ENCODE peak calls at places on chromosomes 3 and 15, in five cellular contexts. G is upper lobe of right lung, H is OCI-LY7, Z is ovary, Q is HCT116. I is an unnamed sample. For H3K4me1, the result is how much of the 10 kb centered on the place peaks cover.

GRCh38 chr3:41526995-41527573 is 327.8 kb downstream of the CTNNB1 start:
- DNase-seq in H (no peak), Q (no peak), Z (no peak), G (no peak), I (no peak)

GRCh38 chr3:34864011-34864410 is 775.3 kb upstream of the ARPP21 start:
- DNase-seq in Q (no peak), H (no peak), G (no peak), Z (no peak), I (no peak)

GRCh38 chr15:46091860-46092450 is 457.1 kb downstream of the SQOR start:
- DNase-seq in Q (peak), Z (no peak), G (no peak), H (peak), I (peak)

GRCh38 chr15:60299452-60300047 is 98.2 kb downstream of the ANXA2 start:
- DNase-seq in Q (peak), G (no peak), H (no peak), Z (peak), I (no peak)

GRCh38 chr3:149299938-149300791 is 33.3 kb downstream of the TM4SF18 start:
- DNase-seq in G (no peak), H (no peak), Q (peak), Z (no peak), I (peak)

GRCh38 chr3:35492846-35493245 is 146.5 kb upstream of the ARPP21 start:
- DNase-seq in G (no peak), H (peak), Z (no peak), Q (no peak), I (no peak)

GRCh38 chr3:36362216-36362615 is 18.1 kb upstream of the STAC start:
- DNase-seq in H (no peak), Q (no peak), Z (no peak), G (no peak), I (no peak)

GRCh38 chr3:161412117-161412516 is 40.8 kb upstream of the SPTSSB start:
- DNase-seq in Q (no peak), Z (no peak), H (no peak), G (no peak), I (no peak)

GRCh38 chr3:38458796-38459498 is 5.3 kb downstream of the ACVR2B start:
- DNase-seq in Q (no peak), G (peak), H (no peak), Z (peak), I (no peak)

GRCh38 chr3:29759021-29759359 is 478.1 kb downstream of the RBMS3 start:
- DNase-seq in G (no peak), H (no peak), Z (no peak), Q (no peak), I (no peak)
- H3K4me1 ChIP-seq in G (under half), H (under half), Z (under half), Q (under half), I (under half)

GRCh38 chr3:172082820-172083513 is 43.6 kb downstream of the FNDC3B start:
- DNase-seq in H (no peak), Z (no peak), G (no peak), Q (no peak), I (no peak)
- H3K4me3 ChIP-seq in H (no peak), Z (no peak), G (no peak), Q (no peak), I (no peak)

GRCh38 chr3:101940521-101940992 is 91.2 kb downstream of the NFKBIZ start:
- DNase-seq in G (peak), Z (peak), Q (no peak), H (no peak), I (peak)

GRCh38 chr3:101939391-101939790 is 90.1 kb downstream of the NFKBIZ start:
- DNase-seq in H (no peak), Q (no peak), G (no peak), Z (no peak), I (no peak)

GRCh38 chr3:101943028-101943427 is 93.7 kb downstream of the NFKBIZ start:
- DNase-seq in Z (no peak), G (no peak), Q (no peak), H (peak), I (no peak)

GRCh38 chr3:101942356-101942755 is 93.0 kb downstream of the NFKBIZ start:
- DNase-seq in G (no peak), Q (no peak), Z (no peak), H (peak), I (no peak)

GRCh38 chr3:101941253-101942039 is 92.1 kb downstream of the NFKBIZ start:
- DNase-seq in G (no peak), Q (no peak), H (no peak), Z (no peak), I (peak)
- H3K4me1 ChIP-seq in G (under half), Q (under half), H (half or more), Z (under half), I (half or more)

GRCh38 chr15:75042730-75043508 is 19.5 kb downstream of the PPCDC start:
- DNase-seq in Z (peak), H (peak), Q (peak), G (peak), I (peak)
- H3K4me3 ChIP-seq in Z (no peak), H (peak), Q (no peak), G (no peak), I (no peak)

GRCh38 chr3:193118907-193119306 is 122.1 kb upstream of the PLAAT1 start:
- DNase-seq in G (no peak), H (no peak), Z (no peak), Q (no peak), I (no peak)

GRCh38 chr3:193114431-193115340 is 126.3 kb upstream of the PLAAT1 start:
- DNase-seq in Z (no peak), H (no peak), G (no peak), Q (no peak), I (no peak)

GRCh38 chr3:193116871-193117270 is 124.2 kb upstream of the PLAAT1 start:
- DNase-seq in Z (no peak), G (no peak), H (no peak), Q (no peak), I (no peak)
- H3K4me1 ChIP-seq in Z (under half), G (under half), H (under half), Q (under half), I (under half)

GRCh38 chr15:64070106-64070505 is 23.5 kb downstream of the CIAO2A start:
- DNase-seq in G (no peak), H (no peak), Z (no peak), Q (no peak), I (no peak)

GRCh38 chr15:64070965-64071851 is 22.4 kb downstream of the CIAO2A start:
- DNase-seq in G (no peak), Q (no peak), Z (no peak), H (no peak), I (peak)

GRCh38 chr15:64068133-64068532 is 21.8 kb upstream of the DAPK2 start:
- DNase-seq in Q (no peak), Z (no peak), H (no peak), G (no peak), I (no peak)

GRCh38 chr15:64071931-64072765 is 21.5 kb downstream of the CIAO2A start:
- DNase-seq in H (no peak), Q (no peak), Z (no peak), G (no peak), I (no peak)

GRCh38 chr15:64067564-64068030 is 21.3 kb upstream of the DAPK2 start:
- DNase-seq in G (no peak), Z (peak), Q (no peak), H (peak), I (peak)
- H3K4me3 ChIP-seq in G (no peak), Z (no peak), Q (no peak), H (peak), I (no peak)

GRCh38 chr15:86522721-86523120 is 443.1 kb downstream of the AGBL1 start:
- DNase-seq in Z (no peak), Q (no peak), G (no peak), H (no peak), I (no peak)
- H3K4me1 ChIP-seq in Z (under half), Q (under half), G (under half), H (under half), I (under half)

GRCh38 chr3:49992351-49992750 is 52.4 kb downstream of the RBM6 start:
- DNase-seq in G (no peak), H (no peak), Q (no peak), Z (no peak), I (no peak)

GRCh38 chr3:49994476-49994875 is 54.5 kb downstream of the RBM6 start:
- DNase-seq in G (no peak), H (no peak), Z (no peak), Q (no peak), I (no peak)

GRCh38 chr3:49998326-49998725 is 58.4 kb downstream of the RBM6 start:
- DNase-seq in Z (no peak), G (no peak), Q (no peak), H (no peak), I (no peak)

GRCh38 chr3:50003216-50003615 is 63.3 kb downstream of the RBM6 start:
- DNase-seq in H (no peak), G (no peak), Z (no peak), Q (no peak), I (no peak)

GRCh38 chr3:49997862-49998261 is 57.9 kb downstream of the RBM6 start:
- DNase-seq in G (no peak), Q (no peak), Z (no peak), H (no peak), I (no peak)
- H3K4me3 ChIP-seq in G (no peak), Q (no peak), Z (no peak), H (no peak), I (no peak)

DNA sequence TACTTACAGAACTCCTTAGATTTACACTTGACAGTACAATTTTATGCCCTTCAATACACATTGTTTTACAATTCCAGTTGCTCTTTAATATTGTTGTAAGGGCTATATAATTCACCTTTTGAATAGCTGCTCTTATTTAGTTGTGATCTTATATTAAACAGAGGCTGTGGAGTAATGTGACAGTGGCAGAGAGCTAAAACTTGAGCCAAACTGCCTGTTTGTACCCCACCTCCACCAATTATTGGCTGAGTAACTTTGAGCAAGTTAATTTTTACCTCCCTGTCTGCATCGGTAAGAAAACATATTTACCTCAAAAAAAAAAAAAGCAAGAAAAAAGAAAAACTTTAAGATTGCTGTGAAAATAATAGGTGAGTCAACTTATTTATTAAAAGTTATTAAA is 1.6 kb downstream of the SEC62 start:
- DNase-seq in G (no peak), Q (no peak), H (no peak), Z (no peak), I (no peak)
- H3K4me1 ChIP-seq in G (under half), Q (under half), H (half or more), Z (under half), I (under half)

I was measured in SJSA1.